ENCODE peak calls at places on chromosome 18, in seven cellular contexts. V is HCT116, A is SK-N-SH, R is K562, I is H1, L is HepG2, H is GM12878. Y is an unnamed sample.

GRCh38 chr18:34121157-34121807 is 103.4 kb downstream of the NOL4 start:
- DNase-seq in V (no peak), A (no peak), R (no peak), I (no peak), L (peak), H (no peak), Y (no peak)

GRCh38 chr18:5288517-5288935 is 7.0 kb downstream of the ZBTB14 start:
- DNase-seq in V (no peak), A (no peak), R (no peak), I (no peak), L (no peak), H (no peak), Y (no peak)

GRCh38 chr18:22705328-22705727 is 227.8 kb upstream of the RBBP8 start:
- DNase-seq in V (no peak), A (no peak), R (no peak), I (no peak), L (no peak), H (no peak), Y (no peak)

GRCh38 chr18:74040459-74041332 is 106.9 kb downstream of the FBXO15 start:
- DNase-seq in V (peak), A (peak), R (peak), I (peak), L (peak), H (no peak), Y (peak)

GRCh38 chr18:51078026-51078425 is 48.0 kb downstream of the SMAD4 start:
- DNase-seq in V (no peak), A (no peak), R (no peak), I (no peak), L (no peak), H (no peak), Y (no peak)

GRCh38 chr18:63017977-63018376 is 301.6 kb downstream of the BCL2 start:
- DNase-seq in V (no peak), A (no peak), R (no peak), I (no peak), L (no peak), H (no peak), Y (no peak)

GRCh38 chr18:27239669-27240068 is 54.6 kb upstream of the CHST9 start:
- DNase-seq in V (no peak), A (no peak), R (no peak), I (no peak), L (no peak), H (no peak), Y (no peak)

GRCh38 chr18:43574974-43575373 is 297.7 kb upstream of the SYT4 start:
- DNase-seq in V (no peak), A (no peak), R (no peak), I (no peak), L (no peak), H (no peak), Y (no peak)

GRCh38 chr18:26103579-26103978 is 13.2 kb upstream of the SS18 start:
- DNase-seq in V (peak), A (peak), R (no peak), I (peak), L (peak), H (no peak), Y (peak)

GRCh38 chr18:4204151-4204720 is 250.9 kb downstream of the DLGAP1 start:
- DNase-seq in V (no peak), A (no peak), R (no peak), I (no peak), L (no peak), H (no peak), Y (no peak)

GRCh38 chr18:37420315-37420880 is 145.2 kb downstream of the CELF4 start:
- DNase-seq in V (no peak), A (no peak), R (no peak), I (no peak), L (no peak), H (no peak), Y (no peak)

GRCh38 chr18:54558609-54559585 is 32.1 kb upstream of the DYNAP start:
- DNase-seq in V (no peak), A (peak), R (peak), I (no peak), L (peak), H (peak), Y (peak)

GRCh38 chr18:70322928-70323327 is 34.1 kb downstream of the SOCS6 start:
- DNase-seq in V (no peak), A (no peak), R (no peak), I (no peak), L (peak), H (no peak), Y (no peak)

GRCh38 chr18:38693085-38693484 is 1127.5 kb upstream of the CELF4 start:
- DNase-seq in V (no peak), A (no peak), R (no peak), I (no peak), L (no peak), H (no peak), Y (no peak)

GRCh38 chr18:13286456-13287125 is 68.0 kb downstream of the LDLRAD4 start:
- DNase-seq in V (no peak), A (no peak), R (no peak), I (no peak), L (no peak), H (no peak), Y (no peak)

GRCh38 chr18:58449366-58449935 is 179.4 kb downstream of the ALPK2 start:
- DNase-seq in V (no peak), A (no peak), R (no peak), I (no peak), L (peak), H (no peak), Y (no peak)

GRCh38 chr18:55269632-55270031 is 310.4 kb upstream of the CCDC68 start:
- DNase-seq in V (no peak), A (no peak), R (no peak), I (no peak), L (no peak), H (no peak), Y (no peak)

GRCh38 chr18:34122724-34123334 is 101.9 kb downstream of the NOL4 start:
- DNase-seq in V (peak), A (peak), R (peak), I (no peak), L (peak), H (peak), Y (peak)

GRCh38 chr18:76426738-76427305 is 68.2 kb downstream of the ZNF516 start:
- DNase-seq in V (peak), A (peak), R (peak), I (peak), L (peak), H (no peak), Y (peak)
- TF ChIP-seq JUND in V (no peak), A (no peak), R (no peak), I (no peak), L (no peak), H (no peak), Y (no peak)

GRCh38 chr18:370753-371615 is 103.1 kb upstream of the THOC1 start:
- DNase-seq in V (no peak), A (peak), R (no peak), I (no peak), L (no peak), H (no peak), Y (no peak)
- TF ChIP-seq JUND in V (no peak), A (no peak), R (no peak), I (no peak), L (no peak), H (no peak), Y (no peak)

GRCh38 chr18:48959921-48960920 is 9.5 kb upstream of the SMAD7 start:
- DNase-seq in V (no peak), A (no peak), R (no peak), I (no peak), L (no peak), H (no peak), Y (no peak)

GRCh38 chr18:48962857-48963554 is 12.2 kb upstream of the SMAD7 start:
- DNase-seq in V (no peak), A (no peak), R (no peak), I (no peak), L (no peak), H (no peak), Y (no peak)

GRCh38 chr18:48959551-48959920 is 8.8 kb upstream of the SMAD7 start:
- DNase-seq in V (no peak), A (no peak), R (no peak), I (peak), L (no peak), H (no peak), Y (no peak)

GRCh38 chr18:48962252-48962856 is 11.6 kb upstream of the SMAD7 start:
- DNase-seq in V (no peak), A (no peak), R (no peak), I (no peak), L (no peak), H (no peak), Y (no peak)

GRCh38 chr18:48961547-48961946 is 10.8 kb upstream of the SMAD7 start:
- DNase-seq in V (no peak), A (no peak), R (no peak), I (no peak), L (no peak), H (no peak), Y (no peak)
- TF ChIP-seq JUND in V (no peak), A (no peak), R (peak), I (no peak), L (no peak), H (no peak), Y (no peak)

GRCh38 chr18:2147866-2148265 is 423.4 kb downstream of the METTL4 start:
- DNase-seq in V (no peak), A (no peak), R (no peak), I (no peak), L (no peak), H (no peak), Y (no peak)
- TF ChIP-seq JUND in V (no peak), A (no peak), R (no peak), I (no peak), L (no peak), H (no peak), Y (no peak)

DNA sequence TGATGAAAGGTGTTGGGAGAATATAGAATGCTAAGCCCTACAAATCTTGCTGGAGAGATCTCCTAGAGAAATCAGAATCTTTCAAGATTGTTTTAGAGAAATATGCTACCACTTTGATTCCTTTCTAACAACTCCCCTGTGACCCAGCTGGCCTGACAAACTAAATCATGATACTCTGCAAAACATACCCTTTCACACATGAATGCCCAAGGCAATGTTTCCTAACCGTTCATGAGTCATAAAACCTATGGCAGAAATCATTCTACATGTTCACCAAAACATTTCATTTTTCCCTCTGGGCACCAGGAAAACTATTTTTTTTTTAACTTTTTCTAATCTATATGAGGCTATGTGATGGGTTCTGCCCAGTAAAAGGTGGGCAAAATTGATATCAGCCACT is 77.8 kb upstream of the SETBP1 start:
- DNase-seq in V (no peak), A (no peak), R (no peak), I (no peak), L (no peak), H (no peak), Y (no peak)
- TF ChIP-seq JUND in V (no peak), A (no peak), R (no peak), I (no peak), L (no peak), H (no peak), Y (no peak)